ENCODE peak calls at places on chromosome 12, in six cellular contexts. One of them, this sample, is unnamed.

GRCh38 chr12:107352347-107353081 is 259.2 kb upstream of the CRY1 start:
- DNase-seq in neuronal stem cell: no peak
- DNase-seq in H9: no peak
- DNase-seq in IMR-90: no peak
- DNase-seq in mesenchymal stem cell: no peak
- DNase-seq in H1: no peak
- DNase-seq in this sample: no peak

GRCh38 chr12:1606021-1606622 is 11.7 kb upstream of the FBXL14 start:
- DNase-seq in H9: peak
- DNase-seq in IMR-90: peak
- DNase-seq in H1: no peak
- DNase-seq in mesenchymal stem cell: peak
- DNase-seq in neuronal stem cell: no peak
- DNase-seq in this sample: peak

GRCh38 chr12:31259136-31259881 is 66.6 kb downstream of the SINHCAF start:
- DNase-seq in H1: no peak
- DNase-seq in H9: no peak
- DNase-seq in neuronal stem cell: no peak
- DNase-seq in mesenchymal stem cell: no peak
- DNase-seq in IMR-90: no peak
- DNase-seq in this sample: peak

GRCh38 chr12:14417717-14418116 is 52.2 kb downstream of the ATF7IP start:
- DNase-seq in mesenchymal stem cell: peak
- DNase-seq in H1: peak
- DNase-seq in neuronal stem cell: peak
- DNase-seq in IMR-90: peak
- DNase-seq in H9: peak
- DNase-seq in this sample: peak

GRCh38 chr12:66740257-66740656 is 61.4 kb upstream of the GRIP1 start:
- DNase-seq in neuronal stem cell: no peak
- DNase-seq in mesenchymal stem cell: no peak
- DNase-seq in IMR-90: no peak
- DNase-seq in H1: no peak
- DNase-seq in H9: no peak
- DNase-seq in this sample: peak

GRCh38 chr12:120261951-120262851 is 3.3 kb downstream of the PXN start:
- DNase-seq in H1: no peak
- DNase-seq in IMR-90: no peak
- DNase-seq in mesenchymal stem cell: no peak
- DNase-seq in H9: no peak
- DNase-seq in neuronal stem cell: no peak
- DNase-seq in this sample: peak

GRCh38 chr12:108642269-108642870 is 8.7 kb upstream of the SELPLG start:
- DNase-seq in H1: no peak
- DNase-seq in mesenchymal stem cell: no peak
- DNase-seq in H9: no peak
- DNase-seq in IMR-90: no peak
- DNase-seq in neuronal stem cell: no peak
- DNase-seq in this sample: no peak

GRCh38 chr12:2641209-2641608 is 153.6 kb upstream of the FKBP4 start:
- DNase-seq in neuronal stem cell: no peak
- DNase-seq in IMR-90: peak
- DNase-seq in mesenchymal stem cell: no peak
- DNase-seq in H1: no peak
- DNase-seq in H9: peak
- DNase-seq in this sample: no peak

GRCh38 chr12:94666158-94666557 is 15.8 kb upstream of the TMCC3 start:
- DNase-seq in IMR-90: no peak
- DNase-seq in H9: no peak
- DNase-seq in neuronal stem cell: no peak
- DNase-seq in mesenchymal stem cell: no peak
- DNase-seq in H1: no peak
- DNase-seq in this sample: no peak

GRCh38 chr12:85531345-85531744 is 251.3 kb downstream of the ALX1 start:
- DNase-seq in IMR-90: no peak
- DNase-seq in neuronal stem cell: no peak
- DNase-seq in mesenchymal stem cell: no peak
- DNase-seq in H1: no peak
- DNase-seq in H9: no peak
- DNase-seq in this sample: no peak

GRCh38 chr12:66217342-66217929 is 28.4 kb downstream of the IRAK3 start:
- DNase-seq in neuronal stem cell: no peak
- DNase-seq in IMR-90: no peak
- DNase-seq in H9: no peak
- DNase-seq in H1: no peak
- DNase-seq in mesenchymal stem cell: no peak
- DNase-seq in this sample: peak

GRCh38 chr12:6532927-6533652 is 1.2 kb upstream of the GAPDH start:
- DNase-seq in IMR-90: peak
- DNase-seq in H9: peak
- DNase-seq in H1: no peak
- DNase-seq in neuronal stem cell: no peak
- DNase-seq in mesenchymal stem cell: peak
- DNase-seq in this sample: peak

GRCh38 chr12:51262758-51263177 is 7.4 kb downstream of the SMAGP start:
- DNase-seq in neuronal stem cell: no peak
- DNase-seq in H9: peak
- DNase-seq in IMR-90: peak
- DNase-seq in mesenchymal stem cell: peak
- DNase-seq in H1: no peak
- DNase-seq in this sample: no peak

GRCh38 chr12:59698599-59698998 is 102.8 kb downstream of the SLC16A7 start:
- DNase-seq in IMR-90: peak
- DNase-seq in H1: no peak
- DNase-seq in neuronal stem cell: no peak
- DNase-seq in H9: no peak
- DNase-seq in mesenchymal stem cell: peak
- DNase-seq in this sample: no peak

GRCh38 chr12:42961395-42961794 is 371.8 kb upstream of the PRICKLE1 start:
- DNase-seq in H1: peak
- DNase-seq in H9: no peak
- DNase-seq in IMR-90: peak
- DNase-seq in neuronal stem cell: no peak
- DNase-seq in mesenchymal stem cell: no peak
- DNase-seq in this sample: no peak

DNA sequence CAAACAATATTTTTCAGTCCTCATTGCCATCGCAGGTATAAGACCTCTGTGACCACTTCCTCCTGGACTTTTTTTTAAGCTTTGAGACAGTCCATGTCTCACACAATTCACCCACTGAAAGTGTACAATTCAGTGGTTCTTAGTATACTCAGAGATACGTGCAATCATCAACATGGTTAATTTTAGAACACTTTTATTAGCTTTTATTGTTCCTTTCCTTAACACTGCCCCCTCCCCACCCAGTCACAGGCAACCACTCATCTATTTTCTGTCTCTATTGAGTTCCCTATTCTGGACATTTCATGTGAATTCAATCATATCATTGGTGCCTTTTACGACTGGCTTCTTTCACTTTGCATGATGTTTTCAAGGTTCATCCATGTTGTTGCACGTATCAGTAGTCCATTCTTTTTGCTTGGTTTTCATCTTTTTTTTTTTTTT is 16.2 kb downstream of the NCKAP5L start:
- DNase-seq in H1: no peak
- DNase-seq in mesenchymal stem cell: no peak
- DNase-seq in neuronal stem cell: no peak
- DNase-seq in H9: no peak
- DNase-seq in IMR-90: no peak
- DNase-seq in this sample: no peak
- H3K4me2 ChIP-seq in H1: no peak
- H3K4me2 ChIP-seq in mesenchymal stem cell: no peak
- H3K4me2 ChIP-seq in neuronal stem cell: no peak
- H3K4me2 ChIP-seq in H9: no peak
- H3K4me2 ChIP-seq in IMR-90: no peak
- H3K4me2 ChIP-seq in this sample: no peak

GRCh38 chr12:62785941-62786559 is 148.9 kb downstream of the PPM1H start:
- DNase-seq in mesenchymal stem cell: peak
- DNase-seq in neuronal stem cell: no peak
- DNase-seq in H9: no peak
- DNase-seq in H1: no peak
- DNase-seq in IMR-90: peak
- DNase-seq in this sample: peak
- H2AK5ac ChIP-seq in mesenchymal stem cell: no peak
- H2AK5ac ChIP-seq in neuronal stem cell: peak
- H2AK5ac ChIP-seq in H9: no peak
- H2AK5ac ChIP-seq in H1: peak
- H2AK5ac ChIP-seq in IMR-90: peak
- H2AK5ac ChIP-seq in this sample: peak

GRCh38 chr12:4201333-4202105 is 72.0 kb upstream of the CCND2 start:
- DNase-seq in IMR-90: no peak
- DNase-seq in H1: no peak
- DNase-seq in mesenchymal stem cell: no peak
- DNase-seq in H9: no peak
- DNase-seq in neuronal stem cell: no peak
- DNase-seq in this sample: no peak

GRCh38 chr12:4193821-4194220 is 79.7 kb upstream of the CCND2 start:
- DNase-seq in neuronal stem cell: no peak
- DNase-seq in H9: no peak
- DNase-seq in IMR-90: no peak
- DNase-seq in mesenchymal stem cell: no peak
- DNase-seq in H1: no peak
- DNase-seq in this sample: no peak

GRCh38 chr12:4194661-4195060 is 78.9 kb upstream of the CCND2 start:
- DNase-seq in IMR-90: no peak
- DNase-seq in mesenchymal stem cell: no peak
- DNase-seq in H9: no peak
- DNase-seq in H1: no peak
- DNase-seq in neuronal stem cell: no peak
- DNase-seq in this sample: no peak

GRCh38 chr12:4197922-4198763 is 75.4 kb upstream of the CCND2 start:
- DNase-seq in IMR-90: no peak
- DNase-seq in mesenchymal stem cell: no peak
- DNase-seq in H9: no peak
- DNase-seq in H1: no peak
- DNase-seq in neuronal stem cell: no peak
- DNase-seq in this sample: no peak

DNA sequence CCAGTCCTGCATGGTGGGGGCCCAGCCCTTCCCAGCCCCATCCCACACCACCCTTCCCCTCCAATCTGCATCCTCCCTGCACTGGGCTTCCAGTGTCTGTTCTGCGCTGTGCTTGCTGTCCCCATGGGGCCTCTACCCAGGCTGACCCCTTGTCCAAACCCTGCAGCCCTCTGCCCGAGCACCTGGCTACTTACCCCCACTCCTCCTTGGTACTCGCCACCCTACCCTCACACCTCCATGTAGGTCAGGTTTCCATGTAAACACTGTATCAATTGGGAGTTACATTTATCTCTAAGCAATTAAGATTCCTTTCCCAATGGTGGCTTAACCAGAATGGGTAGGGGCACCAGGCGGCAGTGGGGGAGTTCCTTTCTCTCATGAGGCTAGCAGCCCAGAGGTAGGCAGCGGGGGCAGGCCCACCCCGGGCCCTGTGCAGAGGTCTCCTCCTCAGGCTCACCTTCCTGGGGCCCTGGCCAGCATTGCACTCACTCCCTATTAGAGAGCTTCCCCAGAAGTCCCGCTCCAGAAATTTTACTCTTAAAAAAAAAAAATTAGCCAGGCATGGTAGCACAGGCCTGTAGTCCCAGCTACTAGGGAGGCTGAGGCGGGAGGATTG is 76.6 kb upstream of the CCND2 start:
- DNase-seq in H9: no peak
- DNase-seq in neuronal stem cell: no peak
- DNase-seq in IMR-90: no peak
- DNase-seq in mesenchymal stem cell: no peak
- DNase-seq in H1: no peak
- DNase-seq in this sample: no peak
- H3K14ac ChIP-seq in H9: no peak
- H3K14ac ChIP-seq in neuronal stem cell: no peak
- H3K14ac ChIP-seq in IMR-90: no peak
- H3K14ac ChIP-seq in mesenchymal stem cell: no peak
- H3K14ac ChIP-seq in H1: no peak
- H3K14ac ChIP-seq in this sample: no peak

GRCh38 chr12:57738142-57738474 is 434 bp downstream of the AGAP2 start:
- DNase-seq in H1: no peak
- DNase-seq in IMR-90: no peak
- DNase-seq in mesenchymal stem cell: no peak
- DNase-seq in H9: no peak
- DNase-seq in neuronal stem cell: no peak
- DNase-seq in this sample: no peak
- H3K4me2 ChIP-seq in H1: peak
- H3K4me2 ChIP-seq in IMR-90: peak
- H3K4me2 ChIP-seq in mesenchymal stem cell: peak
- H3K4me2 ChIP-seq in H9: peak
- H3K4me2 ChIP-seq in neuronal stem cell: peak
- H3K4me2 ChIP-seq in this sample: peak

GRCh38 chr12:52988933-52989332 is 17.3 kb upstream of the EIF4B start:
- DNase-seq in IMR-90: no peak
- DNase-seq in mesenchymal stem cell: no peak
- DNase-seq in H9: no peak
- DNase-seq in neuronal stem cell: no peak
- DNase-seq in H1: no peak
- DNase-seq in this sample: no peak

GRCh38 chr12:52993558-52993869 is 12.7 kb upstream of the EIF4B start:
- DNase-seq in neuronal stem cell: no peak
- DNase-seq in H9: no peak
- DNase-seq in IMR-90: no peak
- DNase-seq in mesenchymal stem cell: no peak
- DNase-seq in H1: no peak
- DNase-seq in this sample: no peak

GRCh38 chr12:52992699-52993557 is 13.3 kb upstream of the EIF4B start:
- DNase-seq in neuronal stem cell: no peak
- DNase-seq in H1: no peak
- DNase-seq in H9: no peak
- DNase-seq in IMR-90: peak
- DNase-seq in mesenchymal stem cell: peak
- DNase-seq in this sample: peak

DNA sequence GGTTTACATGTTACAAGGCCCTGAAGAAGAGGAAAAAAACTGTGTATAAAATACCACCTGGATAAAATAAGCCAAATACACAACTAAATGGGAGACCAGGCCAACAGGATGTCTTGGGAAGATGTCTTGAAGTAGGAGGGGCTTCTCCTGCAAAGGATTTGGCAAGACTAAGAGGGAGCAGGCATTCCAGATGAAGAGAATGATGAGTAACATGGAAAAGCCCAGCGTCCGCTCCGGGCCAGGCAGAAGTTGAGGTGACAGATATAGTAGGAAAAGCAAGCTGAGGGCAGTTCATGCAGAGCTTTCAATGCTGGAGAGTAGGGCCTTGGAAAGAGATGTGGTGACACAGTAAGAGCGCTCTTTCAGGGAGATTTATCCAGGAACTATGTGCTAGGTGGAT is 16.1 kb upstream of the EIF4B start:
- DNase-seq in neuronal stem cell: no peak
- DNase-seq in H1: no peak
- DNase-seq in H9: no peak
- DNase-seq in mesenchymal stem cell: peak
- DNase-seq in IMR-90: peak
- DNase-seq in this sample: no peak
- H2AK5ac ChIP-seq in neuronal stem cell: no peak
- H2AK5ac ChIP-seq in H1: no peak
- H2AK5ac ChIP-seq in H9: no peak
- H2AK5ac ChIP-seq in mesenchymal stem cell: no peak
- H2AK5ac ChIP-seq in IMR-90: no peak
- H2AK5ac ChIP-seq in this sample: no peak

GRCh38 chr12:124754491-124754890 is 109.2 kb downstream of the SCARB1 start:
- DNase-seq in mesenchymal stem cell: no peak
- DNase-seq in neuronal stem cell: no peak
- DNase-seq in IMR-90: no peak
- DNase-seq in H1: no peak
- DNase-seq in H9: no peak
- DNase-seq in this sample: no peak
- H3K14ac ChIP-seq in mesenchymal stem cell: no peak
- H3K14ac ChIP-seq in neuronal stem cell: no peak
- H3K14ac ChIP-seq in IMR-90: peak
- H3K14ac ChIP-seq in H1: no peak
- H3K14ac ChIP-seq in H9: peak
- H3K14ac ChIP-seq in this sample: no peak